ENCODE peak calls at places on chromosomes 11 and 22, in six cellular contexts. W, Q, K, I, O and A are unnamed samples.

GRCh38 chr11:126083829-126084607 is 21.4 kb upstream of the CDON start:
- DNase-seq in W (no peak), Q (no peak), K (no peak), I (no peak), O (no peak), A (no peak)

GRCh38 chr11:118699508-118700220 is 20.2 kb upstream of the TREH start:
- DNase-seq in W (peak), Q (no peak), K (no peak), I (no peak), O (no peak), A (no peak)

GRCh38 chr11:16967347-16967662 is 46.9 kb downstream of the PLEKHA7 start:
- DNase-seq in W (no peak), Q (no peak), K (no peak), I (no peak), O (no peak), A (no peak)

GRCh38 chr22:48378673-48379072 is 1449.0 kb downstream of the BRD1 start:
- DNase-seq in W (peak), Q (no peak), K (no peak), I (no peak), O (no peak), A (peak)

GRCh38 chr11:122863704-122864326 is 18.7 kb upstream of the JHY start:
- DNase-seq in W (no peak), Q (peak), K (peak), I (peak), O (peak), A (no peak)

GRCh38 chr11:61645179-61645868 is 34.9 kb upstream of the DAGLA start:
- DNase-seq in W (no peak), Q (no peak), K (no peak), I (no peak), O (no peak), A (no peak)

GRCh38 chr11:61488651-61489291 is 19.8 kb upstream of the LRRC10B start:
- DNase-seq in W (no peak), Q (peak), K (peak), I (no peak), O (no peak), A (no peak)

GRCh38 chr11:62976109-62976508 is 8.7 kb downstream of the SLC22A6 start:
- DNase-seq in W (no peak), Q (peak), K (no peak), I (no peak), O (no peak), A (peak)

GRCh38 chr11:88208742-88209141 is 33.5 kb upstream of the RAB38 start:
- DNase-seq in W (no peak), Q (no peak), K (no peak), I (no peak), O (no peak), A (no peak)

GRCh38 chr22:26642465-26643367 is 14.7 kb upstream of the MIAT start:
- DNase-seq in W (no peak), Q (peak), K (no peak), I (no peak), O (no peak), A (no peak)

GRCh38 chr22:21026783-21027692 is 5.3 kb downstream of the SLC7A4 start:
- DNase-seq in W (no peak), Q (no peak), K (peak), I (peak), O (no peak), A (no peak)

GRCh38 chr11:64568041-64568571 is 22.9 kb upstream of the SLC22A12 start:
- DNase-seq in W (peak), Q (no peak), K (no peak), I (no peak), O (no peak), A (no peak)

GRCh38 chr11:119266517-119267255 is 50.2 kb downstream of the MCAM start:
- DNase-seq in W (no peak), Q (no peak), K (no peak), I (no peak), O (no peak), A (no peak)

GRCh38 chr11:121654506-121655480 is 202.0 kb upstream of the SORL1-AS1 start:
- DNase-seq in W (no peak), Q (no peak), K (peak), I (no peak), O (no peak), A (no peak)

GRCh38 chr11:120526241-120526640 is 14.7 kb downstream of the GRIK4 start:
- DNase-seq in W (no peak), Q (no peak), K (no peak), I (no peak), O (no peak), A (no peak)

GRCh38 chr22:38422615-38423511 is 32.1 kb downstream of the KCNJ4 start:
- DNase-seq in W (no peak), Q (no peak), K (peak), I (peak), O (no peak), A (no peak)

GRCh38 chr11:66393954-66394353 is 22.4 kb upstream of the SLC29A2 start:
- DNase-seq in W (no peak), Q (no peak), K (no peak), I (no peak), O (no peak), A (no peak)